ENCODE peak calls at places on chromosomes 12 and 14, in five cellular contexts. R, U, F, T and O are unnamed samples.

GRCh38 chr12:81369175-81369574 is 291.3 kb downstream of the ACSS3 start:
- DNase-seq in R (no peak), U (no peak), F (no peak), T (no peak), O (no peak)

GRCh38 chr14:68816183-68816942 is 23.5 kb upstream of the ZFP36L1 start:
- DNase-seq in U (peak), R (peak), F (peak), T (peak), O (no peak)

GRCh38 chr12:124917841-124918621 is 3.6 kb upstream of the UBC start:
- DNase-seq in R (no peak), F (no peak), U (no peak), T (peak), O (no peak)

GRCh38 chr14:76023757-76024156 is 38.2 kb downstream of the IFT43 start:
- DNase-seq in T (no peak), F (no peak), U (no peak), R (no peak), O (no peak)

GRCh38 chr12:56461235-56462159 is 6.9 kb upstream of the SPRYD4 start:
- DNase-seq in T (peak), F (no peak), R (no peak), U (no peak), O (no peak)

GRCh38 chr12:54251667-54252284 is 28.1 kb downstream of the CBX5 start:
- DNase-seq in F (no peak), U (no peak), T (peak), R (no peak), O (no peak)

GRCh38 chr12:3885179-3886094 is 12.2 kb upstream of the PARP11 start:
- DNase-seq in F (peak), T (peak), U (no peak), R (no peak), O (no peak)

GRCh38 chr12:120376416-120376815 is 7.5 kb upstream of the MSI1 start:
- DNase-seq in U (no peak), T (peak), F (no peak), R (no peak), O (no peak)

GRCh38 chr14:101808020-101808641 is 46.6 kb downstream of the PPP2R5C start:
- DNase-seq in F (no peak), U (no peak), T (no peak), R (no peak), O (no peak)

GRCh38 chr12:25924535-25925001 is 33.9 kb upstream of the RASSF8 start:
- DNase-seq in T (peak), U (no peak), R (no peak), F (no peak), O (no peak)

DNA sequence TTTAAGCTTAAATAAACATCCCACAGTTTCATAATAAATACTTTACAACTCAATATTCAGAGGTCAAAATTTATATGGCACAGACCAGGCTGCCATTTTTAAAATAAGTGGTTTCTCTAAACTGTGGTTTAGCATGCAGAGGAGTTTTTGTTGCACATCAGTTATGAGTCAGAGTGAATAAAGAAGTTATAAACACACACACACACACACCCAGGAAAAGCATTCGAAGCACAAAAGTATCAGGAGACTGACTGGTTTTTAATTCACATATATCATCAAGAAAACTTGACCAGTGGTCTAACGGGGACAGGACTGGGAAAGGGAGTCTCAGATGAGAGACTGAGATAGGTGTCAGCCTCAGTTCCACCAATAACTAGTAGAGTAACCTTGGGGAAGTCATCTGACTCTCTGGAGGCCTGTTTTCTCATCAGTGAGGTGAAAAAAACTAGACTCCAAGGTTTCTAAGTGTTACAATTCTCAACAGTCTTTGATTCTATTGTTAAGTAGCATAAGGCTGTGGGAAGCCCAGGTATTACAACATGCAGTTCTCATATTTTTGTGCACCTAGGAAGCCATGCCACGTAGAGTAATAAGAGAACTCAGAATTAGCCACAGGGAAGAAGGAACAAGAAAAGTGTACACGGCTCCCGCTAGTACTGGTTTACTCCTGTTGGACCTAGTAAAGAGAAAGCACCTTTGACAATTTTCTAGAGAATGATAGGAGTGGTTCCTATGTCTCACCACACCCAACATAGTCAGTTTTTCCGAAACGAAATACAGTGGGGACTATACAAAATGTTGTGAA is 5.2 kb downstream of the PPTC7 start:
- DNase-seq in U (no peak), R (no peak), T (peak), F (peak), O (no peak)
- H3K4me3 ChIP-seq in U (peak), R (no peak), T (peak), F (peak), O (peak)

GRCh38 chr12:121534495-121535148 is 46.2 kb downstream of the KDM2B start:
- DNase-seq in T (no peak), U (no peak), R (no peak), F (peak), O (no peak)

GRCh38 chr12:121535150-121536057 is 45.4 kb downstream of the KDM2B start:
- DNase-seq in T (no peak), R (no peak), U (no peak), F (no peak), O (no peak)

GRCh38 chr12:121536929-121537813 is 43.7 kb downstream of the KDM2B start:
- DNase-seq in U (peak), F (peak), R (peak), T (peak), O (peak)

GRCh38 chr12:121537814-121538698 is 42.8 kb downstream of the KDM2B start:
- DNase-seq in U (no peak), R (no peak), T (peak), F (peak), O (no peak)

DNA sequence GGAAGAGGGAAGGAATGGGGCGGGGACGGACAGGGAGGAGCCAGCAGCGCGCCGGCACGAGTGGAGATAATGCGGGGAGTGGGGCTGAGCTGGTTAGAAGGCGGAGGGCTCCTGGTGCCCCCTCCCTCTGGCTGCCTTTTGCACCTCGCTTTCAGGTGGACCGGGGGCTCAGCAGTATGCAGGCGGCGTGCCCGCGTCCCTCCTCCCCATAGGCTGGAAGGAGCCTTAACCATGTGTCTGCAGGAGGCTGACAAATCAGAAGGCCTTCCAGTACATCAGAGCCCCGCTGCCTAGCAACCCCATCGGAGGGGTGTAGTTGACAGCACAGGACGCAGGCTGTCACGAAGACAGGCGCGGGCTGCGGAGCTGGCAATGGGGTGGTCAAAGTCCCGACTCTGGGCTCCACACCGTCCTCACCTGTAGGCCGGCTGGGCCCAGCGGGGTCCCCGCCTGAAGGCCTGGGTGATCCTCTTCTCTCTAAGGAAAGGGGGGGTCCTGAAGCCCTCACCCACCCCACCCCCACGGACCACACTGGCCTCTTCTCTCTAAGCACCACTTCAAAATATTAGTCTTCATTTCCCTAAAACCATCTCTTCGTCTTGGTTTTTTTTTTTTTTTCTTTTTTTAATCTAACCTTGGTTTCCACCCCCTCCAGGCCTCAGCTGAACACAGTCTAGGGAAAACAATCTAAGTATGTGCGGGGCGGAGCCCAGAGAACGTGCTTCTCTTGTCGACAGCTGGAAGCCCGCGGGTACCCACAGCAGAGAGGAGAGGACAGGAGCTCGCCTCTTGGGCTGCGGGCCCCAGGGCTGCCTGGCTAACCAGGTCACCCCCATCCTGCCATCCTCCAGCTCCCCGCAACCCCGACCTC is 44.5 kb downstream of the KDM2B start:
- DNase-seq in F (peak), R (peak), U (peak), T (no peak), O (peak)
- H3K4me3 ChIP-seq in F (peak), R (peak), U (peak), T (peak), O (peak)

GRCh38 chr14:100701314-100701713 is 25.4 kb upstream of the DLK1 start:
- DNase-seq in F (no peak), U (no peak), R (no peak), T (no peak), O (no peak)

GRCh38 chr14:100706860-100707259 is 19.8 kb upstream of the DLK1 start:
- DNase-seq in T (no peak), F (no peak), R (no peak), U (no peak), O (no peak)

GRCh38 chr14:100706200-100706599 is 20.5 kb upstream of the DLK1 start:
- DNase-seq in T (no peak), R (no peak), U (no peak), F (no peak), O (no peak)

GRCh38 chr14:100702590-100702989 is 24.1 kb upstream of the DLK1 start:
- DNase-seq in R (no peak), U (no peak), F (no peak), T (no peak), O (no peak)

DNA sequence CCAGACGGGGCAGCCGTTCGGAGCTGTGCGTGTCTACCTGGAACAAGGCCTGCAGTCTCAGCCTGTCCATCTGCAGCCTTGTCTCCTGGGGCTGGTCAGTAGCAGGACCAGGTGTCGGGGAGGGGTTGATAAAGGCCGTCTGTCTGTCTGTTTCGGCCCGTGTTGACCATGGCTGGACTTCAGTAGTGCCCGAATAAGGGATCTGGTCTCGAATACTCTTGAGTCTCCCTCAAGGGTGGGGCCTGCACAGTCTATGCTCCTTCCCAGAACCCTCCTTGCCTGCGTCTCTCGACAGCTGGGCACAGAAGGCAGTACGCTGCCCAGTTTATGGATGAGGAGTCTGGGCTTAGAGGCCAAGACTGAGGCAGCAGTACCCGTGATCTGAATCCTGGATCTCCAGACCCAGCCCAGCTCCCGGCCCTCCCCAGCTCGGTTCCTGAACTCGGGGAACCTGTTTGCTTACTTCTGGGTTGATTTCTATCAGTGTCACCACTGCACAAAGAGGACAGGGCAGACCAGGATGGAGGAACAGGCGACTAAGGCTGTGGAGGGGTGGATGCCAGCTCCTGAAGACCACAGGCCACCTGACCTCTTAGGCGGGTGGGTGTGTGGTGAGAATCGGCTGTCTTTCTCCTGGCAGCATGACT is 23.0 kb upstream of the DLK1 start:
- DNase-seq in T (peak), F (no peak), R (no peak), U (no peak), O (no peak)
- H3K4me3 ChIP-seq in T (no peak), F (no peak), R (no peak), U (no peak), O (no peak)

GRCh38 chr14:93430319-93430801 is 379 bp upstream of the UNC79 start:
- DNase-seq in T (no peak), U (no peak), R (no peak), F (no peak), O (no peak)

GRCh38 chr14:93426750-93427149 is 4.0 kb upstream of the UNC79 start:
- DNase-seq in T (no peak), F (no peak), R (no peak), U (no peak), O (no peak)

DNA sequence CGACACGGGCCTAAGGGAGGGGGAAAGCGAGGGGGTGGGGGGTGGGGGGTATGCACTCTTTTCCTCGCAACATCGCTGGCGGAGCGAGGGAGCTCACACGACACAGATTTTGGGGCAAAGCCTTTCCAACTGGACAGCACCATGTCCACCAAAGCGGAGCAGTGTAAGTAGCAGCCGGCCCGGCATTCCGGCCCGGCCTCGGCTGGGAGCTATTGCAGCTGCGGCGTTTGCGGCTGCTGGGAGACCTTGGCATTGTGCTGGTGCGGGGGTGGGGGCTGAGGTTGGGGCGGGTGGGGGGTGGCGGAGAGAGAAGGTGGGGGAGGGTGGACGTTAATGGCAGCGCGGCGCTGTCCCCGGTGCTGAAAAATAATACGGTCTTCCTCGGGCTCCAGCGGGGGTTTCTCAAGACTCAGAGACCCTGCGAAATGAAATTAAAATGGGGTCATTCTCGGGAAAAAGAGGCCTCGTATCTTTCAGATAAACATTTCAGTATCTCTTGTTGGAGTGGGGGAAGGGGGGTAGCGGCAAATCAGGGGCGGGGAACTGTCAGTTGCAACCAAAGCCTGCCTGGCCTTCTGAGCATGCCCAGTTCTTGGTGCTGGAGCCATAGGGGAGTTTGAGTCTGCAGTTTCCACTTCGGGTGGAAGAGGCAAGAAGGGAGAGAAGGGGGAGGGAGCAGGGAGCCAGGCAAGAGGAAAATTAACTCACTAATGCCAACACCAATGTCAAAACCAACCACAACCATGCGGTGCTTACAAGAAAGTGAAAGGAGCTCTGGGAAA is at the start of gene UNC79:
- DNase-seq in U (no peak), F (no peak), R (no peak), T (no peak), O (no peak)
- H3K4me3 ChIP-seq in U (peak), F (no peak), R (no peak), T (no peak), O (peak)

GRCh38 chr14:90815567-90815816 is 738 bp downstream of the TTC7B start:
- DNase-seq in U (no peak), F (no peak), T (no peak), R (no peak), O (no peak)

GRCh38 chr14:90815817-90816662 is at the start of gene TTC7B:
- DNase-seq in T (peak), F (no peak), U (no peak), R (no peak), O (no peak)

GRCh38 chr14:90818715-90819114 is 2.5 kb upstream of the TTC7B start:
- DNase-seq in F (no peak), U (no peak), R (no peak), T (no peak), O (no peak)

GRCh38 chr14:90814806-90815566 is 1.2 kb downstream of the TTC7B start:
- DNase-seq in R (no peak), U (no peak), T (no peak), F (no peak), O (no peak)

GRCh38 chr14:90816686-90817436 is 631 bp upstream of the TTC7B start:
- DNase-seq in R (no peak), U (no peak), T (no peak), F (no peak), O (no peak)
- H3K4me3 ChIP-seq in R (no peak), U (peak), T (peak), F (no peak), O (peak)

GRCh38 chr12:9034095-9034494 is 44.7 kb downstream of the KLRG1 start:
- DNase-seq in U (no peak), T (no peak), F (no peak), R (no peak), O (no peak)

GRCh38 chr12:9033244-9033887 is 44.0 kb downstream of the KLRG1 start:
- DNase-seq in R (no peak), U (no peak), T (no peak), F (no peak), O (no peak)

GRCh38 chr12:9027156-9027555 is 37.8 kb downstream of the KLRG1 start:
- DNase-seq in F (no peak), U (no peak), T (no peak), R (no peak), O (no peak)

GRCh38 chr12:9032202-9032964 is 43.0 kb downstream of the KLRG1 start:
- DNase-seq in T (no peak), R (no peak), F (no peak), U (no peak), O (no peak)

DNA sequence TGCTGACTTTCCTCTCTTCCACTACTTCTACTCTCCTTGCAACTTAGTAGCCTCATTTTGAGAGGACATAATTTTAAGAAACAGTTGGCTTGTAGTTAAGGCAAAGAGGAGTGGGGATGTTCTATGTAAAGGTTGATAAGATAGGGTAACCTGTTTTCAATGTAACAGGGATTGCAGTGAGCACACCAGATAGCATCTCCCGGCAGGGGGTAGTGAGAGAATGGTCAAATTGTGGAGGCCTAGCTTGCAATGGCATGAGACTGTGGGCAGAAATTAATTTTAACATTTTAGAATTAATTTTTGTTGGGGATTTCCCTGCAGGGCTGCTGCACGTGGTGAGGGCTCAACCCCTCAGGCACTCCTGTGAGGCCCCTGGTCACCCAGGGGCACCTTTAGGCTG is 41.4 kb downstream of the KLRG1 start:
- DNase-seq in F (no peak), U (no peak), R (no peak), T (no peak), O (no peak)
- H3K4me3 ChIP-seq in F (no peak), U (no peak), R (no peak), T (no peak), O (no peak)

DNA sequence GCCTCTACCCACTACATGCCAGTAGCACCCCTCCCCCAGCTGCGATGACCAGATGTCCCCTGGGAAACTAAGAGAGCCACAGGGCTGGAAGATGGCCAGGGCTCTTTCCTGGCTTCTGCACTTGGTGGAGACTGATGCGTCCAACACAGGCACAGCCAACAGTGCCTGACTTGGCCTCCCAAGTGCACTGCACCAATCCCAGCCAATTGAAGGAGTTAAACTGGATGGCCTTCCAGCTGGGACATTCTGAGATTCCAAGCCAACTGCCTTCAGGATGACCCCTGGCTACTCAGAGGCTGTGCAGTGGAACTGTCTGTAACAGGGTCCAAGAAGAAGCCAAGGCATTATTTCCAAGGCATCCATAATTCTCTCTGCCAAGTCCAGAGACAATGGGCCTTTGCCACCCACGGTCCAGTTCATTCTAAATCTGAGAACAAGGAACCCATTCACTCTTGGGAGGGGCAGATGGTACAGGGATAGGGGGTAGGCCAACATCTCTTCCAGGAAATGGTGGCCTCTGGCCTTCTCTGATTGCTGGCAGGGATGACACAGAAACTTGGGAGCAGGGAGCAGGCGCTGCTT is 35.2 kb downstream of the PRIMA1 start:
- DNase-seq in T (no peak), F (no peak), R (no peak), U (no peak), O (no peak)
- H3K4me3 ChIP-seq in T (no peak), F (no peak), R (no peak), U (no peak), O (no peak)